ENCODE peak calls at places on chromosomes 3 and 15, in five cellular contexts. F is lower leg skin, D is mammary epithelial cell, A is osteoblast, N is GM20000. S is an unnamed sample.

GRCh38 chr15:39501366-39501765 is 79.5 kb upstream of the THBS1 start:
- DNase-seq in N (no peak), A (peak), D (no peak), F (no peak), S (peak)

GRCh38 chr3:128095222-128095703 is 28.3 kb downstream of the RUVBL1 start:
- DNase-seq in A (peak), N (peak), D (peak), F (peak), S (peak)

GRCh38 chr3:76495216-76495615 is 544.7 kb upstream of the ROBO2 start:
- DNase-seq in F (no peak), D (no peak), A (no peak), N (no peak), S (no peak)

GRCh38 chr3:47323431-47324277 is 40.9 kb downstream of the KLHL18 start:
- DNase-seq in N (no peak), A (peak), D (peak), F (peak), S (no peak)

GRCh38 chr3:159765025-159765859 is 223.4 kb upstream of the IL12A start:
- DNase-seq in N (peak), F (peak), D (peak), A (peak), S (peak)

GRCh38 chr15:89104172-89104564 is 15.9 kb downstream of the ABHD2 start:
- DNase-seq in N (no peak), F (no peak), A (no peak), D (no peak), S (no peak)

GRCh38 chr3:179806177-179806576 is 153.3 kb downstream of the USP13 start:
- DNase-seq in A (no peak), F (no peak), N (no peak), D (no peak), S (peak)

GRCh38 chr3:114775395-114775794 is 371.7 kb downstream of the ZBTB20 start:
- DNase-seq in F (no peak), A (no peak), D (no peak), N (no peak), S (peak)

GRCh38 chr3:81476652-81477051 is 284.8 kb downstream of the GBE1 start:
- DNase-seq in N (no peak), A (no peak), D (no peak), F (no peak), S (no peak)

GRCh38 chr15:61084944-61085367 is 144.1 kb downstream of the RORA start:
- DNase-seq in F (no peak), A (no peak), D (no peak), N (peak), S (no peak)

GRCh38 chr3:128399221-128399915 is 67.3 kb downstream of the DNAJB8 start:
- DNase-seq in D (no peak), A (no peak), F (no peak), N (no peak), S (no peak)

GRCh38 chr3:11803977-11804903 is 42.4 kb downstream of the TAMM41 start:
- DNase-seq in A (peak), F (no peak), D (peak), N (peak), S (peak)

GRCh38 chr3:141331370-141332318 is 36.7 kb upstream of the ZBTB38 start:
- DNase-seq in D (peak), A (peak), N (no peak), F (peak), S (peak)

GRCh38 chr3:150299221-150299620 is 108.9 kb upstream of the TSC22D2 start:
- DNase-seq in N (no peak), D (no peak), F (no peak), A (no peak), S (no peak)

GRCh38 chr3:122077293-122078234 is 22.4 kb downstream of the CD86 start:
- DNase-seq in D (no peak), F (no peak), A (peak), N (no peak), S (no peak)

GRCh38 chr3:110026421-110026820 is 689.1 kb upstream of the DPPA4 start:
- DNase-seq in D (no peak), N (no peak), F (no peak), A (peak), S (peak)

GRCh38 chr3:157436583-157437300 is at the start of gene PTX3:
- DNase-seq in N (peak), F (no peak), D (peak), A (peak), S (peak)

GRCh38 chr3:13492976-13493866 is 13.1 kb downstream of the HDAC11 start:
- DNase-seq in F (no peak), N (no peak), A (no peak), D (no peak), S (no peak)

GRCh38 chr3:194395767-194396527 is 3.1 kb downstream of the GP5 start:
- DNase-seq in A (no peak), D (no peak), F (no peak), N (peak), S (no peak)

GRCh38 chr3:187586226-187586625 is 84.0 kb downstream of the SST start:
- DNase-seq in D (no peak), A (no peak), N (no peak), F (no peak), S (no peak)

DNA sequence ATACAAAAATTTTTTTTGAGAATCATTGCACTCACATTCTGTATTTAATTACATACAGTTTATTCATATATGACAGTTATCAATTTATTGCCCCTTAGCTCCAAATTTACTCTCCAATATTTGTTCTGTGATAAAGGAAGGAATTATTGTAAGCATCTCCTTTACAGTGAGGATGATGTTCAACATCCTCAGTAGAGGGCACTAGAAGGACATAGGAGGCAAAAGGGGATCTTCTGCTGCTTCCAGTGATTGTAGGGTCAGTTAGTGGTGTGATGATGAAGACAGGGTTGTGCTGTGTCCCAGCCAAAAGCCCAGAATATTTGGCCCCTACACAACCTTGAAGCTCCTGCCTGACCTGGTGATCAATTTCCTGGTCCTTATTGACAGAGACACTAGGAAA is 89.9 kb upstream of the DCBLD2 start:
- DNase-seq in D (no peak), N (no peak), A (no peak), F (no peak), S (no peak)
- TF ChIP-seq CTCF in D (no peak), N (no peak), A (peak), F (no peak), S (no peak)

GRCh38 chr3:125161607-125162219 is 50.8 kb downstream of the SLC12A8 start:
- DNase-seq in A (no peak), F (no peak), N (no peak), D (no peak), S (no peak)

GRCh38 chr3:125165948-125166553 is 46.5 kb downstream of the SLC12A8 start:
- DNase-seq in A (no peak), F (peak), D (no peak), N (no peak), S (no peak)

GRCh38 chr3:125165189-125165947 is 47.2 kb downstream of the SLC12A8 start:
- DNase-seq in A (peak), F (peak), N (peak), D (no peak), S (no peak)

GRCh38 chr3:125166581-125166980 is 46.0 kb downstream of the SLC12A8 start:
- DNase-seq in N (no peak), D (no peak), A (no peak), F (no peak), S (peak)

DNA sequence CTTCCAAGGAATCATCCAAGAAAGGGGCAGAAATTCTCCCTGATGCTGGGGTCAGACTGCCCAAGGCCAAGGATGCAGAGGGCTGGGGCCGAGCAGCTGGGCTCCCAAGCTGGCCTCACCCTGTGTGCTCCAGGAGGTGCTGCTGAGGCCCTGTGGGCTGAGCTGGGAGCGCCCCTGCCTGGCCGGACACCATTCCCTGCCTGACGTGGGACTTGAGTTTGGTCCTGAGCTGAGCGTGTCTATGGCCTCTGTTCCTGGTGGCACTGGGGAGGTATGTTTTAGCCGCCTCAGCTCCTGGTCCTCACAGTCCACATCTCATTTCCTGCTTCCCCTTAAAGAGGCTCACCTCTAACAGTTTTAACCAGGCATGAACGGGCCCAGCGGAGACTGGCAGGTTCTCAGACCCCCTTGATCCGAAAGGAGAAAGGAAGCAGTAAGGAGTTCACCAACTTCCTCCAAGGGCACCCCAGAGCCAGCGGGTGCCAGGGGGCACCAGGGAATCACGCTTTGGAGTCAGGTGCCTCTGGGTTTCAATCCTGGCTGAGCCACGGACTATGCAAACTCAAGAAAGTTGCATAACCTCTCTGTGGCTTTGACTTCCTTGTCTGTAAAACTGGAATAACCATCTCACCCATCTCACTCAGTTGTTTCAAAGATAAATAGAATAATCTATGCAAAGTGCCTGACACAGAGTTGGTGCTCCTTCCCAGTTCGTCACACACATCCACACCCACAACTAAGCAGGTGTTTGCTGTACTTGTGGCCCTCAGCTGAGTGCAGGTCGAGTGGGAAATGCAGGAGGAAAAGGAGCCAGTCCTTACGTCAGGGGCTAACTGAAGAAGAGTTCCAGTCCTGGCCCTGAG is 48.6 kb downstream of the SLC12A8 start:
- DNase-seq in A (no peak), N (no peak), D (no peak), F (peak), S (no peak)
- TF ChIP-seq CTCF in A (peak), N (no peak), D (no peak), F (no peak), S (no peak)

GRCh38 chr3:71926242-71926560 is 141.3 kb upstream of the PROK2 start:
- DNase-seq in D (peak), A (no peak), F (no peak), N (peak), S (peak)
- TF ChIP-seq CTCF in D (peak), A (peak), F (no peak), N (peak), S (peak)

GRCh38 chr3:8669019-8669418 is 24.4 kb upstream of the SSUH2 start:
- DNase-seq in F (no peak), N (no peak), D (no peak), A (no peak), S (no peak)
- TF ChIP-seq CTCF in F (no peak), N (no peak), D (no peak), A (peak), S (no peak)

GRCh38 chr15:81411056-81411455 is 37.0 kb upstream of the TMC3 start:
- DNase-seq in F (no peak), A (no peak), N (no peak), D (no peak), S (no peak)
- TF ChIP-seq CTCF in F (no peak), A (no peak), N (no peak), D (no peak), S (no peak)